ENCODE peak calls at places on chromosome 2, in nine cellular contexts. L, S, D, U, Q, N, X, I and Y are unnamed samples.

GRCh38 chr2:48377646-48378045 is 152.3 kb upstream of the STON1 start:
- DNase-seq in L (no peak), S (no peak), D (no peak), U (peak), Q (no peak), N (no peak), X (no peak), I (no peak), Y (no peak)

GRCh38 chr2:119680457-119681195 is 1.6 kb downstream of the TMEM177 start:
- DNase-seq in L (no peak), S (no peak), D (no peak), U (no peak), Q (no peak), N (no peak), X (no peak), I (no peak), Y (no peak)

GRCh38 chr2:86825020-86825727 is 34.5 kb upstream of the CD8A start:
- DNase-seq in L (no peak), S (no peak), D (no peak), U (no peak), Q (no peak), N (no peak), X (no peak), I (no peak), Y (no peak)

GRCh38 chr2:240627736-240628506 is 2.6 kb downstream of the GPR35 start:
- DNase-seq in L (no peak), S (no peak), D (no peak), U (no peak), Q (no peak), N (no peak), X (no peak), I (no peak), Y (peak)

GRCh38 chr2:119544075-119545031 is at the start of gene CFAP221:
- DNase-seq in L (no peak), S (peak), D (peak), U (peak), Q (peak), N (peak), X (no peak), I (peak), Y (peak)

GRCh38 chr2:12949406-12949805 is 232.7 kb downstream of the TRIB2 start:
- DNase-seq in L (no peak), S (no peak), D (no peak), U (no peak), Q (no peak), N (no peak), X (no peak), I (no peak), Y (no peak)

GRCh38 chr2:127219716-127220090 is 396 bp downstream of the CYP27C1 start:
- DNase-seq in L (no peak), S (peak), D (no peak), U (peak), Q (peak), N (no peak), X (no peak), I (no peak), Y (no peak)

GRCh38 chr2:234447189-234447588 is 49.7 kb downstream of the ARL4C start:
- DNase-seq in L (no peak), S (no peak), D (no peak), U (no peak), Q (no peak), N (no peak), X (no peak), I (no peak), Y (no peak)

GRCh38 chr2:54999182-54999581 is 51.1 kb downstream of the RTN4 start:
- DNase-seq in L (no peak), S (no peak), D (no peak), U (peak), Q (no peak), N (no peak), X (no peak), I (peak), Y (no peak)

GRCh38 chr2:62296833-62297641 is 101.1 kb downstream of the B3GNT2 start:
- DNase-seq in L (no peak), S (no peak), D (no peak), U (no peak), Q (no peak), N (no peak), X (no peak), I (no peak), Y (no peak)

GRCh38 chr2:218821605-218822211 is 9.9 kb downstream of the PRKAG3 start:
- DNase-seq in L (no peak), S (no peak), D (no peak), U (no peak), Q (no peak), N (no peak), X (no peak), I (no peak), Y (no peak)

GRCh38 chr2:105584437-105585010 is 160.2 kb upstream of the NCK2 start:
- DNase-seq in L (no peak), S (no peak), D (no peak), U (peak), Q (no peak), N (no peak), X (no peak), I (no peak), Y (no peak)

GRCh38 chr2:234324151-234324550 is 172.7 kb downstream of the ARL4C start:
- DNase-seq in L (no peak), S (no peak), D (peak), U (no peak), Q (no peak), N (no peak), X (no peak), I (no peak), Y (no peak)

GRCh38 chr2:171520471-171520870 is 1.8 kb upstream of the CYBRD1 start:
- DNase-seq in L (no peak), S (no peak), D (no peak), U (no peak), Q (no peak), N (no peak), X (no peak), I (no peak), Y (no peak)